ENCODE peak calls at places on chromosomes 6 and 20, in eight cellular contexts. E, R, K, O, T, I, L and S are unnamed samples.
A peak's percentile ranks its signal among the peaks of the same experiment; 100 is the strongest.

GRCh38 chr6:16168858-16169257 is 40.0 kb downstream of the MYLIP start:
- DNase-seq in E (no peak), R (no peak), K (peak; percentile 26), O (no peak), T (peak; percentile 57), I (no peak), L (no peak), S (no peak)

GRCh38 chr6:38489951-38490350 is 149.8 kb downstream of the BTBD9 start:
- DNase-seq in E (no peak), R (no peak), K (no peak), O (no peak), T (peak; percentile 68), I (no peak), L (no peak), S (no peak)

GRCh38 chr6:45458672-45459071 is 80.9 kb upstream of the SUPT3H start:
- DNase-seq in E (no peak), R (no peak), K (no peak), O (no peak), T (no peak), I (no peak), L (no peak), S (no peak)

GRCh38 chr20:19995220-19995863 is 21.8 kb upstream of the NAA20 start:
- DNase-seq in E (no peak), R (no peak), K (peak; percentile 50), O (no peak), T (peak; percentile 75), I (no peak), L (no peak), S (no peak)

GRCh38 chr6:89140347-89141159 is 5.3 kb upstream of the PM20D2 start:
- DNase-seq in E (no peak), R (no peak), K (no peak), O (no peak), T (no peak), I (no peak), L (no peak), S (no peak)

GRCh38 chr6:119735500-119735899 is 385.9 kb upstream of the MAN1A1 start:
- DNase-seq in E (no peak), R (no peak), K (no peak), O (no peak), T (no peak), I (no peak), L (no peak), S (no peak)

GRCh38 chr6:120587381-120587780 is 746.9 kb downstream of the TBC1D32 start:
- DNase-seq in E (no peak), R (no peak), K (no peak), O (no peak), T (no peak), I (no peak), L (no peak), S (no peak)

GRCh38 chr6:161882196-161882595 is 608.3 kb upstream of the AGPAT4 start:
- DNase-seq in E (no peak), R (no peak), K (no peak), O (no peak), T (no peak), I (no peak), L (no peak), S (no peak)

GRCh38 chr20:63934271-63935068 is 21.7 kb downstream of the UCKL1 start:
- DNase-seq in E (no peak), R (no peak), K (no peak), O (no peak), T (no peak), I (no peak), L (peak; percentile 55), S (no peak)

GRCh38 chr6:108180266-108180665 is 14.4 kb downstream of the NR2E1 start:
- DNase-seq in E (no peak), R (no peak), K (no peak), O (no peak), T (no peak), I (no peak), L (no peak), S (no peak)

GRCh38 chr6:108175592-108176279 is 9.9 kb downstream of the NR2E1 start:
- DNase-seq in E (no peak), R (peak; percentile 61), K (no peak), O (no peak), T (no peak), I (no peak), L (no peak), S (no peak)

GRCh38 chr6:108176281-108177089 is 10.7 kb downstream of the NR2E1 start:
- DNase-seq in E (no peak), R (no peak), K (no peak), O (no peak), T (no peak), I (no peak), L (no peak), S (no peak)

GRCh38 chr6:108179741-108180140 is 13.9 kb downstream of the NR2E1 start:
- DNase-seq in E (no peak), R (no peak), K (no peak), O (no peak), T (no peak), I (no peak), L (no peak), S (no peak)

DNA sequence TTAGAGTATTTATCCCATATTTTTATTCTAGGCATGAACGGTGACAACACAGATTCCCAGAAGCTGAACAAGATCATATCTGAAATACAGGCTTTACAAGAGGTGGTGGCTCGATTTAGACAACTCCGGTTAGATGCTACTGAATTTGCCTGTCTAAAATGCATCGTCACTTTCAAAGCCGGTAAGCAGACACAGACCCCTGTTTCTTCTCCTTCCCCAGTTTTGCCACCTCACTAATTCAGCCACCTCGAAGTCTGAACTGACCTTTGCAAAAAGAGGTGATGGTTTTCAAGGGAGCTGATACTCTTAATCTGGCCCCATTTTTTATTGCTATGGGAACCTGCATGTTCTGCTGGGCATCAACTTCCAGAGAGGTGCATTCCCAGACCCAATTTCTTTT is 15.0 kb downstream of the NR2E1 start:
- DNase-seq in E (no peak), R (no peak), K (no peak), O (no peak), T (no peak), I (no peak), L (no peak), S (no peak)
- H3K27me3 ChIP-seq in E (peaks cover 28% of the 10 kb centered on the region), R (peaks cover 25% of the 10 kb centered on the region), K (peaks cover 37% of the 10 kb centered on the region), O (peaks cover 86% of the 10 kb centered on the region), T (peaks cover 34% of the 10 kb centered on the region), I (peaks cover 3% of the 10 kb centered on the region), L (peaks cover 3% of the 10 kb centered on the region), S (peaks cover 4% of the 10 kb centered on the region)

DNA sequence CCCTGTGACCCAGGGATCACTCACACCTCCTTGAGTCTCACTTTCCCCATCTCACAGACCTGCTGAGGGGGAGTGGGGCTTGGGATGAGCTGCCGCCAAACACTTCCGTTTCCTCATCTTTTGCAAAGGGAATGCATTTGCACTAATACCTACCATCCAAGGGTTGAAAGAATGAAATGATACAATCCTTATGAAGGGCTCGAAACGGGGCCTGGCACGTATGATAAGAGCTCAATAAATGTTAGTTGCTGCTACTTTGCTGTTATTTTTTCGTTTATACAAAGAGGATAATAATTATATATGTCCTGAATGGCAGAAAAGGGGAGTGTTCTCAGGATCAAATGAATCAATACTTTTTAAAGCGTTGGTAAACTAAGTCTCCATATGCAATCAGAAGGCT is 6.1 kb upstream of the TFAP2D start:
- DNase-seq in E (no peak), R (no peak), K (no peak), O (no peak), T (no peak), I (no peak), L (no peak), S (no peak)
- H3K27me3 ChIP-seq in E (no peaks in the 10 kb centered on the region), R (peaks cover 71% of the 10 kb centered on the region), K (peaks cover 5% of the 10 kb centered on the region), O (peaks cover 94% of the 10 kb centered on the region), T (no peaks in the 10 kb centered on the region), I (no peaks in the 10 kb centered on the region), L (no peaks in the 10 kb centered on the region), S (peaks cover 4% of the 10 kb centered on the region)

GRCh38 chr6:117264487-117265424 is 602 bp upstream of the VGLL2 start:
- DNase-seq in E (no peak), R (peak; percentile 39), K (peak; percentile 7), O (no peak), T (peak; percentile 27), I (no peak), L (no peak), S (no peak)
- H3K27me3 ChIP-seq in E (peaks cover 25% of the 10 kb centered on the region), R (peaks cover 63% of the 10 kb centered on the region), K (peaks cover 57% of the 10 kb centered on the region), O (peaks cover 100% of the 10 kb centered on the region), T (peaks cover 66% of the 10 kb centered on the region), I (peaks cover 11% of the 10 kb centered on the region), L (peaks cover 2% of the 10 kb centered on the region), S (peaks cover 82% of the 10 kb centered on the region)

GRCh38 chr6:166271376-166271765 is 36.8 kb downstream of the PRR18 start:
- DNase-seq in E (no peak), R (no peak), K (no peak), O (no peak), T (no peak), I (no peak), L (no peak), S (no peak)

GRCh38 chr6:166274739-166275370 is 33.3 kb downstream of the PRR18 start:
- DNase-seq in E (no peak), R (no peak), K (no peak), O (no peak), T (no peak), I (no peak), L (no peak), S (no peak)

GRCh38 chr6:166277021-166277420 is 31.2 kb downstream of the PRR18 start:
- DNase-seq in E (no peak), R (no peak), K (no peak), O (no peak), T (peak; percentile 15), I (no peak), L (no peak), S (no peak)

GRCh38 chr6:166275714-166276166 is 32.5 kb downstream of the PRR18 start:
- DNase-seq in E (peak; percentile 76), R (peak; percentile 77), K (peak; percentile 81), O (peak; percentile 69), T (peak; percentile 45), I (peak; percentile 49), L (peak; percentile 87), S (peak; percentile 7)

DNA sequence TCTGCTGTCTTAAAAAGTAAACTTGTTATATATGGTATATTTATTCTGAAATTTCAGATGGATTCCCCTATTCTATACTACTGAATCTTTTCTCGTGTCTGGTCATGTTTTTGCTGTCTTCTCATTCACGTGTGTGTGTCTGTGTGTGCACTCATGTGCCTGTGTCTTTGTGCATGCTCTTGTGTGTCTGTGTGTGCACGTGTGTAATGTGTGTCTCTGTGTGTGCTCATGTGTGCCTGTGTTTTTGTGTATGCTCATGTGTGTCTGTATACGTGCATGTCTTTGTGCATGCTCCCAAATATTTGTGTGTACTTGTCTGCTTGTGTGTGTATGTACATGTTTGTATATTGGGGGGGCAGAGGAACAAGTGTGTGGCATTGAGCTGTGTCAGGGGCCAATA is 34.0 kb downstream of the PRR18 start:
- DNase-seq in E (no peak), R (no peak), K (no peak), O (no peak), T (no peak), I (no peak), L (no peak), S (no peak)
- H3K27me3 ChIP-seq in E (no peaks in the 10 kb centered on the region), R (peaks cover under 1% of the 10 kb centered on the region), K (no peaks in the 10 kb centered on the region), O (peaks cover 67% of the 10 kb centered on the region), T (no peaks in the 10 kb centered on the region), I (no peaks in the 10 kb centered on the region), L (peaks cover 2% of the 10 kb centered on the region), S (no peaks in the 10 kb centered on the region)